ENCODE peak calls at places on chromosomes 12 and 14, in nine cellular contexts. F, M, K, S, Z, Y, B, R and D are unnamed samples. For H3K4me1, the result is how much of the 10 kb centered on the place peaks cover.

GRCh38 chr12:113684053-113684907 is 212.6 kb upstream of the LHX5 start:
- DNase-seq in F (no peak), M (no peak), K (no peak), S (peak), Z (no peak), Y (no peak), B (no peak), R (no peak), D (no peak)

GRCh38 chr12:123761841-123762714 is at the start of gene DNAH10:
- DNase-seq in F (peak), M (peak), K (no peak), S (peak), Z (no peak), Y (no peak), B (no peak), R (no peak), D (no peak)

GRCh38 chr14:105093426-105094192 is 28.4 kb upstream of the GPR132 start:
- DNase-seq in F (peak), M (peak), K (no peak), S (peak), Z (peak), Y (peak), B (no peak), R (peak), D (no peak)

GRCh38 chr12:30485230-30485890 is 210.3 kb downstream of the IPO8 start:
- DNase-seq in F (no peak), M (no peak), K (no peak), S (no peak), Z (no peak), Y (no peak), B (no peak), R (no peak), D (no peak)

GRCh38 chr12:131192951-131193350 is 239.2 kb downstream of the ADGRD1 start:
- DNase-seq in F (no peak), M (no peak), K (no peak), S (no peak), Z (no peak), Y (no peak), B (no peak), R (no peak), D (no peak)

GRCh38 chr14:102920998-102921304 is 1.5 kb upstream of the AMN start:
- DNase-seq in F (no peak), M (no peak), K (no peak), S (no peak), Z (no peak), Y (no peak), B (no peak), R (no peak), D (no peak)

GRCh38 chr14:105495101-105495989 is 4.3 kb downstream of the TEDC1 start:
- DNase-seq in F (no peak), M (no peak), K (no peak), S (no peak), Z (peak), Y (no peak), B (no peak), R (no peak), D (no peak)

GRCh38 chr12:26689281-26689841 is 143.6 kb downstream of the ITPR2 start:
- DNase-seq in F (no peak), M (no peak), K (no peak), S (no peak), Z (no peak), Y (no peak), B (no peak), R (no peak), D (no peak)

GRCh38 chr14:29518335-29518734 is 409.3 kb downstream of the PRKD1 start:
- DNase-seq in F (no peak), M (no peak), K (no peak), S (no peak), Z (no peak), Y (no peak), B (no peak), R (no peak), D (no peak)

GRCh38 chr14:20035938-20036337 is at the start of gene OR4K13:
- DNase-seq in F (no peak), M (no peak), K (no peak), S (no peak), Z (no peak), Y (no peak), B (no peak), R (no peak), D (no peak)

GRCh38 chr12:98754095-98754494 is 109.0 kb downstream of the APAF1 start:
- DNase-seq in F (peak), M (no peak), K (no peak), S (no peak), Z (no peak), Y (no peak), B (no peak), R (no peak), D (no peak)

GRCh38 chr12:34097213-34097612 is 74.9 kb downstream of the ALG10 start:
- DNase-seq in F (no peak), M (no peak), K (no peak), S (no peak), Z (no peak), Y (no peak), B (no peak), R (no peak), D (no peak)

GRCh38 chr12:101019193-101019592 is 190.8 kb downstream of the SLC5A8 start:
- DNase-seq in F (no peak), M (no peak), K (no peak), S (no peak), Z (no peak), Y (no peak), B (no peak), R (no peak), D (no peak)

GRCh38 chr12:101019667-101020066 is 190.4 kb downstream of the SLC5A8 start:
- DNase-seq in F (no peak), M (no peak), K (no peak), S (no peak), Z (no peak), Y (no peak), B (no peak), R (no peak), D (no peak)

GRCh38 chr12:101021911-101022388 is 188.1 kb downstream of the SLC5A8 start:
- DNase-seq in F (no peak), M (no peak), K (no peak), S (no peak), Z (no peak), Y (no peak), B (no peak), R (no peak), D (no peak)

GRCh38 chr12:101021442-101021841 is 188.6 kb downstream of the SLC5A8 start:
- DNase-seq in F (no peak), M (no peak), K (no peak), S (no peak), Z (no peak), Y (no peak), B (no peak), R (no peak), D (no peak)

DNA sequence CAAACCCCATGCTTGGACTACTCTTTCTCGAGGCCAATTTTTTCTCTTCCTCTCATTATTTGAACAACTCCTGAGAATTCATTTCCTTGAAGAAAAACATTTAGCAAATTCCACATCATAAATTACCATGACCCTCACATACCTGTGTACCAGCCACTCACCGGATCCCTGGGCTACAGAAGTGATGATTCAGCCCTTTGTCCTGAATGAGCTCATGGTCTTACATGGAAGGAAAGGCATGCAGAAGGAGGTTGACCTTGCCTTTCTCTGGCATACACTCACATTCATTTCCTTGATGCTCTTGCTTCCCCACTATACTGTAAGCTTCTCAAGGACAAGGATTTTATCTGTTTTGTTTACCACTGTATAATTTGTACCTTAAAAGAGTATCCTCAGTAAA is 191.5 kb downstream of the SLC5A8 start:
- DNase-seq in F (no peak), M (no peak), K (no peak), S (no peak), Z (no peak), Y (no peak), B (no peak), R (no peak), D (no peak)
- H3K4me1 ChIP-seq in F (under half), M (under half), K (under half), S (under half), Z (under half), Y (under half), B (under half), R (under half), D (under half)

GRCh38 chr12:65949986-65950385 is 125.7 kb downstream of the HMGA2 start:
- DNase-seq in F (no peak), M (no peak), K (no peak), S (no peak), Z (no peak), Y (no peak), B (no peak), R (no peak), D (no peak)

GRCh38 chr12:65953621-65954020 is 129.3 kb downstream of the HMGA2 start:
- DNase-seq in F (no peak), M (no peak), K (no peak), S (no peak), Z (no peak), Y (no peak), B (no peak), R (no peak), D (no peak)

GRCh38 chr12:65949009-65949623 is 124.8 kb downstream of the HMGA2 start:
- DNase-seq in F (no peak), M (no peak), K (no peak), S (no peak), Z (no peak), Y (no peak), B (no peak), R (no peak), D (no peak)

GRCh38 chr12:65952737-65953209 is 128.5 kb downstream of the HMGA2 start:
- DNase-seq in F (no peak), M (no peak), K (no peak), S (no peak), Z (no peak), Y (no peak), B (no peak), R (no peak), D (no peak)

GRCh38 chr12:65951697-65952096 is 127.4 kb downstream of the HMGA2 start:
- DNase-seq in F (no peak), M (no peak), K (no peak), S (no peak), Z (no peak), Y (no peak), B (no peak), R (no peak), D (no peak)
- H3K4me1 ChIP-seq in F (under half), M (under half), K (under half), S (under half), Z (under half), Y (under half), B (under half), R (under half), D (under half)

DNA sequence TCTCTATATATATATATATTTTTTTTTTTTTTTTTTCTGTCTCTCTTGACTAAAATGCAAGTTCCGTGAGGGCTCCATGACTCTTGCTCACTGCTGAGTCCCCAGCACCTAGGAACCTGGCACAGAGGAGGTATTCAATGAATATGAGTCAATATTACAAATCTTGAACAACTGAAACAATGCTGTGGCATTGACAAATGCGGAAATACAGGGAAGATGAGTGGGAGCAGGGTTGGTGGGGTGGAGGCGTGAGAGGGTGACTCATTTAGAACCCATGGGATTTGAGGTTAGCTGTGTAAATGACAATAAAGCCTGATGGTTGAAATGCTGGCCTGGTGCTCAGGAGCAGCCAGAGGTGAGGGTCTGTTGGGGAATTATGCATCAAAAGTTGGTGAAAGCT is 121.7 kb upstream of the FUT8 start:
- DNase-seq in F (no peak), M (no peak), K (no peak), S (no peak), Z (no peak), Y (no peak), B (no peak), R (no peak), D (no peak)
- H3K4me1 ChIP-seq in F (half or more), M (half or more), K (under half), S (under half), Z (under half), Y (under half), B (under half), R (under half), D (under half)

GRCh38 chr12:116264525-116265070 is 12.9 kb downstream of the MED13L start:
- DNase-seq in F (no peak), M (no peak), K (no peak), S (peak), Z (no peak), Y (no peak), B (no peak), R (no peak), D (no peak)

GRCh38 chr12:116266631-116267349 is 10.7 kb downstream of the MED13L start:
- DNase-seq in F (no peak), M (no peak), K (no peak), S (no peak), Z (no peak), Y (no peak), B (no peak), R (no peak), D (no peak)

GRCh38 chr12:116265361-116266128 is 11.9 kb downstream of the MED13L start:
- DNase-seq in F (no peak), M (no peak), K (no peak), S (no peak), Z (no peak), Y (no peak), B (no peak), R (no peak), D (no peak)

GRCh38 chr12:116266220-116266619 is 11.3 kb downstream of the MED13L start:
- DNase-seq in F (no peak), M (no peak), K (no peak), S (peak), Z (no peak), Y (no peak), B (no peak), R (no peak), D (no peak)

GRCh38 chr12:116267948-116268347 is 9.5 kb downstream of the MED13L start:
- DNase-seq in F (no peak), M (no peak), K (no peak), S (no peak), Z (no peak), Y (no peak), B (no peak), R (no peak), D (no peak)
- H3K4me1 ChIP-seq in F (under half), M (half or more), K (half or more), S (half or more), Z (half or more), Y (under half), B (half or more), R (under half), D (half or more)

DNA sequence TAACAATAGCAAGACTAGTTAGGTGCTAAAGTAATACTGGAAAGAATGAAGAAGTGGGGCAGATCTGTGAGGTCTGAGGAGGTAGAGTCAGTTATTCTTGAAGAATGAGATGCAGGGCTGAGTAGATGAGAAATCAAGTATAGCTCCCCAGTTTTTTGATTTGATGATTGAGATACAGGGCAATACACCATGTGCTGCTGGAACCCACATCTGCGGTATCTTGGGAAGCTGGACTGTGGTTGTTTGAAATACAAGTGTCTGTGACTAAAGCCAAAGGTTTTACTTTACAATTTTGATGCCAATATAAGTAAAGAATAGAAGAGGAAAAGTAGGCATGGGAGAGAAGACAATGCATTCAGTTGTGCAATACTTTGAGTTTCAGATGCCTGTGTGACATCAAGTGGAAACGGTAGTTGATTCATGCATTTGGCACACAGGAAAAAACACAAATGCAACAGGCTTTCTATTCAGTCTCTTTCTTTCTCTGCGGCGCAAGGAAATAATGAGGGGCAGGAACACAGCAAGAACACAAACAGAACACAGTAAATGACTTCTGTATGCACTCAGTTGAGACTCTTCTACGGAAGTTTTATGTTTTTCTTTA is 190.2 kb upstream of the SLC38A2 start:
- DNase-seq in F (no peak), M (no peak), K (no peak), S (no peak), Z (no peak), Y (no peak), B (no peak), R (no peak), D (no peak)
- H3K4me1 ChIP-seq in F (under half), M (under half), K (under half), S (under half), Z (under half), Y (under half), B (under half), R (under half), D (under half)

GRCh38 chr14:38430522-38430921 is 174.6 kb upstream of the CLEC14A start:
- DNase-seq in F (no peak), M (no peak), K (no peak), S (no peak), Z (no peak), Y (no peak), B (no peak), R (no peak), D (no peak)

GRCh38 chr14:38425324-38425976 is 169.6 kb upstream of the CLEC14A start:
- DNase-seq in F (no peak), M (no peak), K (no peak), S (no peak), Z (no peak), Y (no peak), B (no peak), R (no peak), D (no peak)

GRCh38 chr14:38432186-38432585 is 176.3 kb upstream of the CLEC14A start:
- DNase-seq in F (no peak), M (no peak), K (no peak), S (no peak), Z (no peak), Y (no peak), B (no peak), R (no peak), D (no peak)

GRCh38 chr14:38431156-38431555 is 175.3 kb upstream of the CLEC14A start:
- DNase-seq in F (no peak), M (no peak), K (no peak), S (no peak), Z (no peak), Y (no peak), B (no peak), R (no peak), D (no peak)
- H3K4me1 ChIP-seq in F (under half), M (under half), K (under half), S (under half), Z (under half), Y (under half), B (under half), R (under half), D (under half)

GRCh38 chr14:91410781-91411536 is 6.7 kb downstream of the CCDC88C start:
- DNase-seq in F (no peak), M (no peak), K (no peak), S (no peak), Z (no peak), Y (no peak), B (no peak), R (no peak), D (no peak)

GRCh38 chr14:91415794-91416743 is 1.6 kb downstream of the CCDC88C start:
- DNase-seq in F (peak), M (peak), K (no peak), S (no peak), Z (no peak), Y (no peak), B (no peak), R (no peak), D (no peak)

GRCh38 chr14:91412939-91413338 is 4.7 kb downstream of the CCDC88C start:
- DNase-seq in F (no peak), M (no peak), K (no peak), S (no peak), Z (no peak), Y (no peak), B (no peak), R (no peak), D (no peak)

GRCh38 chr14:91414475-91415342 is 2.9 kb downstream of the CCDC88C start:
- DNase-seq in F (no peak), M (no peak), K (no peak), S (peak), Z (no peak), Y (no peak), B (no peak), R (no peak), D (no peak)

GRCh38 chr14:91413547-91414474 is 3.8 kb downstream of the CCDC88C start:
- DNase-seq in F (no peak), M (peak), K (no peak), S (no peak), Z (no peak), Y (no peak), B (no peak), R (no peak), D (no peak)
- H3K4me1 ChIP-seq in F (under half), M (half or more), K (under half), S (under half), Z (under half), Y (under half), B (under half), R (under half), D (under half)